ENCODE peak calls at places on chromosomes 6 and 20, in nine cellular contexts. R is GM10248, Z is B cell, C is GM12865, F is pancreas, A is WTC11, V is AG09309, E is AG09319, P is NB4. B is an unnamed sample.

GRCh38 chr6:136866872-136867416 is 44.6 kb downstream of the PEX7 start:
- DNase-seq in C (no peak), F (no peak), V (peak; percentile 17), A (no peak), R (no peak), Z (no peak), P (no peak), E (no peak), B (no peak)

GRCh38 chr20:17676942-17677341 is 5.1 kb downstream of the RRBP1 start:
- DNase-seq in F (no peak), E (no peak), C (no peak), Z (no peak), V (no peak), R (no peak), A (no peak), P (no peak), B (no peak)

GRCh38 chr6:13368716-13369115 is 40.4 kb upstream of the TBC1D7 start:
- DNase-seq in F (no peak), C (no peak), A (no peak), V (no peak), Z (no peak), R (no peak), P (no peak), E (no peak), B (no peak)

GRCh38 chr6:56911847-56912246 is 43.1 kb upstream of the BEND6 start:
- DNase-seq in F (no peak), C (no peak), E (peak; percentile 27), V (no peak), A (no peak), P (no peak), Z (no peak), R (no peak), B (no peak)

GRCh38 chr20:3580412-3580811 is 82.8 kb downstream of the GFRA4 start:
- DNase-seq in F (no peak), E (no peak), R (no peak), A (peak; percentile 23), V (no peak), P (no peak), C (no peak), Z (no peak), B (no peak)

GRCh38 chr6:170180671-170181337 is 110.1 kb downstream of the DLL1 start:
- DNase-seq in Z (no peak), A (no peak), V (no peak), F (no peak), R (no peak), P (no peak), C (no peak), E (no peak), B (no peak)

GRCh38 chr20:37239026-37239451 is 22.6 kb downstream of the GHRH start:
- DNase-seq in E (no peak), Z (no peak), C (no peak), F (no peak), R (no peak), P (no peak), A (no peak), V (no peak), B (no peak)

GRCh38 chr20:59082981-59083380 is 40.4 kb upstream of the PRELID3B start:
- DNase-seq in V (peak; percentile 21), C (no peak), E (no peak), F (no peak), R (no peak), A (no peak), P (no peak), Z (no peak), B (no peak)

GRCh38 chr6:116012471-116012949 is 48.2 kb downstream of the FRK start:
- DNase-seq in R (no peak), Z (no peak), F (no peak), C (no peak), A (no peak), P (no peak), V (no peak), E (no peak), B (no peak)

GRCh38 chr6:116012966-116013365 is 47.7 kb downstream of the FRK start:
- DNase-seq in F (no peak), A (no peak), R (no peak), C (no peak), P (no peak), V (no peak), E (no peak), Z (no peak), B (no peak)

GRCh38 chr6:116010400-116011095 is 50.1 kb downstream of the FRK start:
- DNase-seq in A (peak; percentile 70), P (peak; percentile 58), V (no peak), R (peak; percentile 15), Z (peak; percentile 70), C (peak; percentile 81), F (peak; percentile 54), E (no peak), B (peak; percentile 28)

GRCh38 chr6:116011520-116011919 is 49.2 kb downstream of the FRK start:
- DNase-seq in R (no peak), V (no peak), Z (no peak), P (no peak), E (no peak), C (peak; percentile 80), A (no peak), F (no peak), B (no peak)

DNA sequence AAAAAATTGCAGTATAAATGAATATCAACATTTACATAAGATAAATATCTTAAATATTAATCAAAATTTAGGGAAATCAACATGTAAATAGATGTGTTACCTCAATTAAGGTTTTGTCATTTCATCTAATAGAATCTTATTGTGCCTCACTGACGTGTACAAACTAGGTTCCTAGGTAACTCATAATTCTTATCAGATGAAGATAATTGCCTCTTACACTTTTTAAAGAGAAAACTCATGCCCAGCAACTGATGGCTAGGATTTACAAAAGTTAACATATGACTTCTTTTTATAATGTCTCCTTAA is 49.6 kb downstream of the FRK start:
- DNase-seq in A (no peak), F (no peak), C (no peak), V (no peak), E (no peak), P (no peak), R (no peak), Z (no peak), B (no peak)
- TF ChIP-seq CTCF in A (peak; percentile 13), F (no peak), C (no peak), V (no peak), E (no peak), P (no peak), R (no peak), Z (peak; percentile 57), B (no peak)

GRCh38 chr20:381581-382290 is 1.2 kb downstream of the TRIB3 start:
- DNase-seq in F (peak; percentile 81), E (peak; percentile 80), A (peak; percentile 50), V (no peak), P (peak; percentile 91), R (peak; percentile 91), C (peak; percentile 94), Z (peak; percentile 84), B (peak; percentile 93)

GRCh38 chr20:382291-383115 is 1.9 kb downstream of the TRIB3 start:
- DNase-seq in C (no peak), P (no peak), R (no peak), A (no peak), Z (no peak), F (no peak), E (no peak), V (no peak), B (no peak)

GRCh38 chr20:383889-384288 is 3.3 kb downstream of the TRIB3 start:
- DNase-seq in Z (no peak), V (no peak), R (no peak), F (no peak), A (no peak), E (no peak), C (no peak), P (no peak), B (no peak)

GRCh38 chr20:378961-379336 is 1.6 kb upstream of the TRIB3 start:
- DNase-seq in R (no peak), F (no peak), C (no peak), E (no peak), P (no peak), Z (no peak), V (no peak), A (no peak), B (no peak)

GRCh38 chr20:380763-381580 is 412 bp downstream of the TRIB3 start:
- DNase-seq in Z (peak; percentile 73), E (peak; percentile 72), V (no peak), R (peak; percentile 80), F (peak; percentile 64), A (peak; percentile 84), C (peak; percentile 81), P (peak; percentile 91), B (peak; percentile 78)
- TF ChIP-seq CTCF in Z (no peak), E (no peak), V (no peak), R (no peak), F (no peak), A (no peak), C (peak; percentile 18), P (no peak), B (peak; percentile 9)

DNA sequence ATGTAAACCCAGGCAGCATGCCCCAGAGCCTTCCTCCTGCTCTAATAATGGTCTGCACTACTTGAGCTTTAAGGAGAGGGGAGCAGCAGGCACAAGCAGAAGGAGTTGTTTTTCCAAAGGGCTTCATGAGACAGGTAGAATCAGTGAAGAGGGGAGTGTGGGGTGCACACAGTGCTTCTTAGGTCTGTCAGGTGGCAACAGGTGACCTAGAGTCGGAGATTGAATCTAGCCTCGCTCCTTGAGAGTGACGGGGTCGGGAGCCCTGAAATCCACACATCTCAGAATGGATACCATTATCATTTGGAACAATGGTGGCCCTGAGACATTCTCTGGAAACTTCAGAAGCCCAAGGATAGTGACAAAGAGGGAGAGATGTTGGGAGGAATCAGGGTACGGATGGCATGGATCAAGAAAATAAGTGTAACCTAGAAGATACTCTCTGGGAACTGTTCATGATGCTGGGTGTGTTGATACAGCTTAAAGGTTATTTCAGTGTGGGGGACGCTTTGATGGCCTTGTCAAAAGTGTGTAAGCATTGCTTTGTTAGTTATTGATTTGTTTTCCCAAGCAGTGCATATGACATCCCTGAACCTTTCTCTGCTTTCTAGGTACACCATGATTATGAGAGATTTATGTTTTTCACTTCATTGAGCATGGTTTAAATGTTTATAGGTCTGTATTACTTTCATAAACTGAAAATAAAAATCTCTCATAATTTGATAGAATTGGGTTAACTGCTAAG is 77.8 kb upstream of the L3MBTL3 start:
- DNase-seq in F (no peak), E (no peak), C (no peak), P (no peak), V (no peak), Z (no peak), R (no peak), A (no peak), B (no peak)
- TF ChIP-seq CTCF in F (no peak), E (no peak), C (no peak), P (no peak), V (no peak), Z (no peak), R (no peak), A (no peak), B (no peak)

DNA sequence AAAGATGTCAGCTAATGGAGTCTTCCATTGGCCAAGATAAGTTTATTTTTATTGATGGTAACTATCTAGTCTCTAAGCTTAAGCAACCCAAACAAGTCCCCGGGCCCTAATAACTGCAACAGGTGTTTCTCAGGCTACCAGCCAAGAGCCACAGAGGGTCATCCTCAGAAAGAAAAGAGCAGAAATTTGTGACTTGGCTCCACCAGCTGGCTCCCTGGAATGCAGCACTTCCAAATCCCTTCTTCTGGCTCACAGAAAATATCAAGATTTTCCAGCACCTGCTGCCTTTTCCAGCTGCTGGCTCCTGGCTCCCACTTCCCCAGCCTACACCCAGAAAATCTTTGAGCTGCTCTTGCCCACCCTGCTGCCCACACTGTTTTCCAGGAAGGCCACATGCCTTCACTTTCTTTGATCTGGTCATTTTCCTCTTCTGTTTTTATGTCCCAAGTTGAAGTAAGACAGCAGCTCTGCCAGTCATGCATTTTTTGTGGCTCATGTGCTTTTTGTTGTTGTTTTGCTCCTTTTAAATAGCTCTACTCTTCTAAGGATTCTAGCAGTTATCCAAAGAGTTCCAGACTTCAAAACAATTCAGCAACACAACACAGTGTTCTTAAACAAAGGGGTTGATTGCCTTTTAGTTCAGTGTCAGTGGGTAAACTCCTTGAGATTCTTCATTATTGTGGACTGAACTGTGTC is 151.0 kb upstream of the SMLR1 start:
- DNase-seq in Z (no peak), V (no peak), R (no peak), C (peak; percentile 11), E (no peak), F (no peak), P (no peak), A (peak; percentile 14), B (no peak)
- TF ChIP-seq CTCF in Z (no peak), V (peak; percentile 25), R (peak; percentile 9), C (no peak), E (no peak), F (no peak), P (no peak), A (no peak), B (no peak)